ENCODE peak calls at places on chromosomes 3 and 15, in nine cellular contexts. W is fibroblast of mammary gland; T is HTR-8/SVneo; Y is occipital lobe; D is A549; X is activated CD4-positive, alpha-beta T cell treated with anti-CD3 and anti-CD28 coated beads for 48 hours; J is esophagus squamous epithelium; Q is lower lobe of right lung; P is astrocyte of the spinal cord. K is an unnamed sample.

GRCh38 chr15:90063733-90064247 is 38.5 kb downstream of the IDH2 start:
- DNase-seq in T (no peak), Q (peak), X (no peak), J (no peak), D (no peak), W (peak), Y (no peak), P (no peak), K (no peak)

GRCh38 chr15:67690936-67691335 is 134.4 kb upstream of the SKOR1 start:
- DNase-seq in X (no peak), W (peak), P (peak), Y (no peak), J (no peak), D (no peak), T (no peak), Q (no peak), K (peak)

GRCh38 chr3:73213906-73214305 is 152.4 kb downstream of the EBLN2 start:
- DNase-seq in J (no peak), Y (no peak), T (no peak), Q (no peak), P (no peak), D (no peak), W (peak), X (no peak), K (no peak)

GRCh38 chr3:112405845-112406244 is 72.9 kb downstream of the CD200 start:
- DNase-seq in P (no peak), W (peak), X (peak), T (no peak), Q (no peak), D (no peak), Y (no peak), J (no peak), K (no peak)

GRCh38 chr3:12175137-12175593 is 16.5 kb upstream of the TIMP4 start:
- DNase-seq in T (no peak), X (no peak), J (no peak), Y (no peak), Q (no peak), D (no peak), P (peak), W (peak), K (no peak)

GRCh38 chr3:106518516-106518915 is 649.7 kb upstream of the CBLB start:
- DNase-seq in X (no peak), W (peak), D (peak), P (peak), J (no peak), T (peak), Y (no peak), Q (no peak), K (peak)

GRCh38 chr3:55434789-55435188 is 52.3 kb downstream of the WNT5A start:
- DNase-seq in Q (peak), Y (no peak), W (peak), P (no peak), T (no peak), J (no peak), D (peak), X (peak), K (peak)

GRCh38 chr15:44084728-44085127 is 110.3 kb downstream of the FRMD5 start:
- DNase-seq in X (no peak), Y (no peak), T (no peak), W (no peak), D (no peak), Q (no peak), P (no peak), J (no peak), K (no peak)

GRCh38 chr3:155791190-155791589 is 14.9 kb downstream of the C3orf33 start:
- DNase-seq in P (no peak), T (no peak), D (peak), W (peak), X (peak), J (no peak), Q (no peak), Y (no peak), K (no peak)

GRCh38 chr3:127373701-127374625 is 86.1 kb upstream of the PRR20G start:
- DNase-seq in J (no peak), W (peak), T (no peak), Q (no peak), X (peak), D (no peak), Y (no peak), P (no peak), K (no peak)

GRCh38 chr15:50257924-50258323 is 7.6 kb downstream of the HDC start:
- DNase-seq in Y (no peak), T (peak), X (no peak), Q (no peak), P (peak), W (peak), J (no peak), D (peak), K (peak)

GRCh38 chr3:88150371-88150770 is 612 bp downstream of the C3orf38 start:
- DNase-seq in Q (no peak), D (no peak), Y (no peak), J (no peak), X (peak), T (no peak), W (peak), P (no peak), K (no peak)

GRCh38 chr3:85594648-85595047 is 635.9 kb downstream of the CADM2 start:
- DNase-seq in W (no peak), J (no peak), T (no peak), D (no peak), X (no peak), Q (no peak), P (no peak), Y (no peak), K (no peak)

GRCh38 chr3:128547368-128547987 is 54.5 kb upstream of the GATA2 start:
- DNase-seq in P (peak), T (no peak), Y (no peak), J (no peak), Q (no peak), D (no peak), X (no peak), W (peak), K (peak)

GRCh38 chr15:42670441-42670840 is 66.5 kb downstream of the CDAN1 start:
- DNase-seq in W (no peak), P (no peak), T (no peak), Q (no peak), Y (no peak), D (no peak), X (no peak), J (no peak), K (no peak)

GRCh38 chr3:183698760-183699159 is 1.2 kb downstream of the YEATS2 start:
- DNase-seq in P (peak), X (no peak), W (peak), Y (no peak), Q (no peak), D (no peak), J (no peak), T (no peak), K (peak)

GRCh38 chr3:70712449-70713082 is 400.1 kb upstream of the MDFIC2 start:
- DNase-seq in D (no peak), W (no peak), T (no peak), X (no peak), Y (no peak), P (no peak), J (no peak), Q (no peak), K (no peak)

GRCh38 chr15:50137893-50138292 is 18.9 kb upstream of the ATP8B4 start:
- DNase-seq in Q (no peak), Y (no peak), W (no peak), P (no peak), D (no peak), J (no peak), T (no peak), X (peak), K (no peak)

GRCh38 chr15:92205255-92205739 is 188.4 kb upstream of the ST8SIA2 start:
- DNase-seq in D (peak), W (no peak), Q (no peak), Y (no peak), J (no peak), X (no peak), T (no peak), P (no peak), K (no peak)

GRCh38 chr3:129604942-129605592 is 1.4 kb downstream of the PLXND1 start:
- DNase-seq in J (no peak), P (no peak), T (no peak), Y (no peak), Q (peak), X (no peak), D (no peak), W (no peak), K (no peak)

GRCh38 chr3:3476669-3477068 is 297.2 kb upstream of the CRBN start:
- DNase-seq in W (no peak), T (no peak), Q (no peak), P (no peak), X (no peak), J (no peak), Y (no peak), D (no peak), K (no peak)

GRCh38 chr15:67816668-67817067 is 8.6 kb upstream of the SKOR1 start:
- DNase-seq in Q (no peak), Y (no peak), P (no peak), W (no peak), T (no peak), D (no peak), J (no peak), X (no peak), K (no peak)